ENCODE peak calls at places on chromosomes 4 and X, in five cellular contexts. One of them, this sample, is unnamed.

GRCh38 chrX:77900688-77901087 is 1.4 kb downstream of the COX7B start:
- DNase-seq in LoVo: no peak
- DNase-seq in T-cell: no peak
- DNase-seq in foreskin fibroblast: no peak
- DNase-seq in amniotic stem cell: no peak
- DNase-seq in this sample: no peak

GRCh38 chrX:114774691-114775090 is 190.8 kb downstream of the HTR2C start:
- DNase-seq in LoVo: no peak
- DNase-seq in T-cell: no peak
- DNase-seq in amniotic stem cell: no peak
- DNase-seq in foreskin fibroblast: no peak
- DNase-seq in this sample: no peak

GRCh38 chr4:20662851-20663250 is 37.4 kb upstream of the PACRGL start:
- DNase-seq in amniotic stem cell: no peak
- DNase-seq in T-cell: no peak
- DNase-seq in foreskin fibroblast: peak
- DNase-seq in LoVo: no peak
- DNase-seq in this sample: no peak

GRCh38 chr4:4855293-4856070 is 4.0 kb upstream of the MSX1 start:
- DNase-seq in foreskin fibroblast: no peak
- DNase-seq in amniotic stem cell: no peak
- DNase-seq in LoVo: no peak
- DNase-seq in T-cell: no peak
- DNase-seq in this sample: no peak

GRCh38 chr4:126738527-126738923 is 894.2 kb upstream of the INTU start:
- DNase-seq in T-cell: no peak
- DNase-seq in amniotic stem cell: no peak
- DNase-seq in LoVo: no peak
- DNase-seq in foreskin fibroblast: no peak
- DNase-seq in this sample: no peak

GRCh38 chr4:41216294-41217019 is 2.1 kb upstream of the APBB2 start:
- DNase-seq in T-cell: no peak
- DNase-seq in foreskin fibroblast: peak
- DNase-seq in amniotic stem cell: peak
- DNase-seq in LoVo: peak
- DNase-seq in this sample: no peak

GRCh38 chr4:32562010-32562409 is 1841.8 kb downstream of the PCDH7 start:
- DNase-seq in amniotic stem cell: no peak
- DNase-seq in LoVo: no peak
- DNase-seq in T-cell: no peak
- DNase-seq in foreskin fibroblast: no peak
- DNase-seq in this sample: no peak

GRCh38 chr4:38371391-38371851 is 292.6 kb upstream of the KLF3 start:
- DNase-seq in amniotic stem cell: peak
- DNase-seq in LoVo: no peak
- DNase-seq in T-cell: no peak
- DNase-seq in foreskin fibroblast: peak
- DNase-seq in this sample: no peak

GRCh38 chr4:23897564-23898109 is 7.8 kb upstream of the PPARGC1A start:
- DNase-seq in LoVo: no peak
- DNase-seq in T-cell: no peak
- DNase-seq in amniotic stem cell: no peak
- DNase-seq in foreskin fibroblast: no peak
- DNase-seq in this sample: no peak

GRCh38 chr4:29309050-29309449 is 1411.1 kb upstream of the PCDH7 start:
- DNase-seq in amniotic stem cell: no peak
- DNase-seq in foreskin fibroblast: peak
- DNase-seq in LoVo: no peak
- DNase-seq in T-cell: no peak
- DNase-seq in this sample: no peak

GRCh38 chr4:138953962-138954371 is 61.6 kb upstream of the NOCT start:
- DNase-seq in foreskin fibroblast: peak
- DNase-seq in T-cell: no peak
- DNase-seq in LoVo: no peak
- DNase-seq in amniotic stem cell: peak
- DNase-seq in this sample: no peak

GRCh38 chrX:77924320-77924859 is 13.9 kb downstream of the ATP7A start:
- DNase-seq in amniotic stem cell: no peak
- DNase-seq in T-cell: no peak
- DNase-seq in foreskin fibroblast: no peak
- DNase-seq in LoVo: no peak
- DNase-seq in this sample: no peak

GRCh38 chrX:47576021-47576898 is 6.0 kb upstream of the TIMP1 start:
- DNase-seq in amniotic stem cell: no peak
- DNase-seq in T-cell: no peak
- DNase-seq in LoVo: no peak
- DNase-seq in foreskin fibroblast: no peak
- DNase-seq in this sample: no peak

GRCh38 chr4:65170768-65171514 is 499.3 kb downstream of the EPHA5 start:
- DNase-seq in LoVo: no peak
- DNase-seq in foreskin fibroblast: no peak
- DNase-seq in T-cell: no peak
- DNase-seq in amniotic stem cell: no peak
- DNase-seq in this sample: no peak

GRCh38 chr4:25307596-25307995 is 5.0 kb upstream of the ZCCHC4 start:
- DNase-seq in foreskin fibroblast: no peak
- DNase-seq in amniotic stem cell: no peak
- DNase-seq in LoVo: no peak
- DNase-seq in T-cell: no peak
- DNase-seq in this sample: no peak

GRCh38 chr4:152885185-152885584 is 50.9 kb upstream of the FHDC1 start:
- DNase-seq in LoVo: no peak
- DNase-seq in foreskin fibroblast: no peak
- DNase-seq in amniotic stem cell: no peak
- DNase-seq in T-cell: no peak
- DNase-seq in this sample: no peak

GRCh38 chr4:139886798-139887197 is 221.2 kb downstream of the MGST2 start:
- DNase-seq in T-cell: no peak
- DNase-seq in LoVo: no peak
- DNase-seq in foreskin fibroblast: no peak
- DNase-seq in amniotic stem cell: no peak
- DNase-seq in this sample: no peak

GRCh38 chr4:146059153-146059552 is 116.4 kb upstream of the LSM6 start:
- DNase-seq in amniotic stem cell: no peak
- DNase-seq in foreskin fibroblast: no peak
- DNase-seq in LoVo: no peak
- DNase-seq in T-cell: no peak
- DNase-seq in this sample: no peak

GRCh38 chr4:153197301-153197700 is 6.9 kb upstream of the TRIM2 start:
- DNase-seq in LoVo: no peak
- DNase-seq in amniotic stem cell: no peak
- DNase-seq in T-cell: no peak
- DNase-seq in foreskin fibroblast: no peak
- DNase-seq in this sample: no peak

GRCh38 chr4:1604706-1605205 is 79.4 kb downstream of the FAM53A start:
- DNase-seq in LoVo: no peak
- DNase-seq in amniotic stem cell: no peak
- DNase-seq in foreskin fibroblast: no peak
- DNase-seq in T-cell: no peak
- DNase-seq in this sample: peak

GRCh38 chrX:22202251-22202650 is 70.5 kb upstream of the CBLL2 start:
- DNase-seq in T-cell: no peak
- DNase-seq in foreskin fibroblast: no peak
- DNase-seq in LoVo: no peak
- DNase-seq in amniotic stem cell: no peak
- DNase-seq in this sample: no peak

GRCh38 chr4:8212606-8213005 is 13.5 kb downstream of the SH3TC1 start:
- DNase-seq in LoVo: no peak
- DNase-seq in amniotic stem cell: no peak
- DNase-seq in T-cell: no peak
- DNase-seq in foreskin fibroblast: no peak
- DNase-seq in this sample: no peak

GRCh38 chrX:133375558-133376340 is 39.5 kb downstream of the GPC4 start:
- DNase-seq in foreskin fibroblast: no peak
- DNase-seq in amniotic stem cell: no peak
- DNase-seq in T-cell: no peak
- DNase-seq in LoVo: no peak
- DNase-seq in this sample: no peak

GRCh38 chr4:47510506-47511143 is 25.6 kb downstream of the ATP10D start:
- DNase-seq in amniotic stem cell: no peak
- DNase-seq in T-cell: no peak
- DNase-seq in LoVo: no peak
- DNase-seq in foreskin fibroblast: no peak
- DNase-seq in this sample: no peak

GRCh38 chrX:15043538-15043937 is 170.3 kb downstream of the MOSPD2 start:
- DNase-seq in LoVo: no peak
- DNase-seq in T-cell: no peak
- DNase-seq in amniotic stem cell: no peak
- DNase-seq in foreskin fibroblast: no peak
- DNase-seq in this sample: no peak

GRCh38 chr4:64539234-64539849 is 130.1 kb upstream of the TECRL start:
- DNase-seq in amniotic stem cell: peak
- DNase-seq in T-cell: no peak
- DNase-seq in LoVo: peak
- DNase-seq in foreskin fibroblast: peak
- DNase-seq in this sample: no peak

GRCh38 chr4:138561276-138561880 is 319.2 kb upstream of the SLC7A11 start:
- DNase-seq in LoVo: no peak
- DNase-seq in amniotic stem cell: no peak
- DNase-seq in T-cell: no peak
- DNase-seq in foreskin fibroblast: no peak
- DNase-seq in this sample: no peak

GRCh38 chr4:89835413-89835812 is 1.5 kb downstream of the SNCA start:
- DNase-seq in T-cell: no peak
- DNase-seq in foreskin fibroblast: no peak
- DNase-seq in LoVo: no peak
- DNase-seq in amniotic stem cell: no peak
- DNase-seq in this sample: no peak

GRCh38 chr4:1566838-1567518 is 117.1 kb downstream of the FAM53A start:
- DNase-seq in LoVo: no peak
- DNase-seq in T-cell: no peak
- DNase-seq in amniotic stem cell: no peak
- DNase-seq in foreskin fibroblast: no peak
- DNase-seq in this sample: no peak

GRCh38 chrX:99415470-99415869 is 994.6 kb downstream of the PCDH19 start:
- DNase-seq in amniotic stem cell: no peak
- DNase-seq in LoVo: no peak
- DNase-seq in foreskin fibroblast: no peak
- DNase-seq in T-cell: no peak
- DNase-seq in this sample: no peak

GRCh38 chrX:51496501-51497291 is at the start of gene NUDT11:
- DNase-seq in amniotic stem cell: no peak
- DNase-seq in LoVo: no peak
- DNase-seq in T-cell: no peak
- DNase-seq in foreskin fibroblast: peak
- DNase-seq in this sample: peak

GRCh38 chr4:40579983-40580382 is 49.7 kb downstream of the RBM47 start:
- DNase-seq in LoVo: peak
- DNase-seq in amniotic stem cell: peak
- DNase-seq in T-cell: no peak
- DNase-seq in foreskin fibroblast: peak
- DNase-seq in this sample: no peak

GRCh38 chr4:1209821-1210220 is 37.4 kb upstream of the SPON2 start:
- DNase-seq in T-cell: no peak
- DNase-seq in amniotic stem cell: no peak
- DNase-seq in foreskin fibroblast: peak
- DNase-seq in LoVo: no peak
- DNase-seq in this sample: no peak

GRCh38 chr4:176001171-176002006 is 64.3 kb upstream of the WDR17 start:
- DNase-seq in amniotic stem cell: no peak
- DNase-seq in LoVo: no peak
- DNase-seq in T-cell: no peak
- DNase-seq in foreskin fibroblast: no peak
- DNase-seq in this sample: no peak

GRCh38 chr4:111027526-111027925 is 404.6 kb upstream of the PITX2 start:
- DNase-seq in LoVo: no peak
- DNase-seq in foreskin fibroblast: peak
- DNase-seq in amniotic stem cell: no peak
- DNase-seq in T-cell: no peak
- DNase-seq in this sample: no peak

GRCh38 chrX:111010151-111010550 is 85.8 kb upstream of the PAK3 start:
- DNase-seq in amniotic stem cell: no peak
- DNase-seq in LoVo: no peak
- DNase-seq in T-cell: no peak
- DNase-seq in foreskin fibroblast: no peak
- DNase-seq in this sample: no peak

This sample was measured in central memory CD4-positive, alpha-beta T cell.